ENCODE peak calls at places on chromosome 10, in four cellular contexts. One of them, this sample, is unnamed.

GRCh38 chr10:73768881-73769280 is 13.0 kb upstream of the CHCHD1 start:
- DNase-seq in Peyer's patch: peak; percentile 68
- DNase-seq in heart left ventricle: no peak
- DNase-seq in endothelial cell of umbilical vein: no peak
- DNase-seq in this sample: no peak

GRCh38 chr10:50260791-50261281 is 9.5 kb upstream of the ASAH2 start:
- DNase-seq in Peyer's patch: no peak
- DNase-seq in heart left ventricle: no peak
- DNase-seq in endothelial cell of umbilical vein: no peak
- DNase-seq in this sample: no peak

GRCh38 chr10:16845248-16845647 is 28.0 kb upstream of the RSU1 start:
- DNase-seq in Peyer's patch: no peak
- DNase-seq in heart left ventricle: no peak
- DNase-seq in endothelial cell of umbilical vein: peak; percentile 21
- DNase-seq in this sample: no peak

GRCh38 chr10:106410331-106410730 is 754.2 kb downstream of the SORCS1 start:
- DNase-seq in Peyer's patch: no peak
- DNase-seq in heart left ventricle: no peak
- DNase-seq in endothelial cell of umbilical vein: no peak
- DNase-seq in this sample: no peak

GRCh38 chr10:21452203-21452602 is 73.3 kb downstream of the SKIDA1 start:
- DNase-seq in Peyer's patch: no peak
- DNase-seq in heart left ventricle: no peak
- DNase-seq in endothelial cell of umbilical vein: no peak
- DNase-seq in this sample: no peak

GRCh38 chr10:115654961-115655360 is 561.8 kb downstream of the ATRNL1 start:
- DNase-seq in Peyer's patch: no peak
- DNase-seq in heart left ventricle: no peak
- DNase-seq in endothelial cell of umbilical vein: no peak
- DNase-seq in this sample: no peak

GRCh38 chr10:14905890-14906289 is 27.2 kb downstream of the SUV39H2 start:
- DNase-seq in Peyer's patch: no peak
- DNase-seq in heart left ventricle: no peak
- DNase-seq in endothelial cell of umbilical vein: no peak
- DNase-seq in this sample: no peak

GRCh38 chr10:78039743-78040142 is 6.1 kb downstream of the RPS24 start:
- DNase-seq in Peyer's patch: no peak
- DNase-seq in heart left ventricle: no peak
- DNase-seq in endothelial cell of umbilical vein: no peak
- DNase-seq in this sample: no peak

GRCh38 chr10:16690417-16690816 is 126.8 kb downstream of the RSU1 start:
- DNase-seq in Peyer's patch: no peak
- DNase-seq in heart left ventricle: no peak
- DNase-seq in endothelial cell of umbilical vein: no peak
- DNase-seq in this sample: no peak

GRCh38 chr10:101566333-101567164 is 21.5 kb downstream of the POLL start:
- DNase-seq in Peyer's patch: no peak
- DNase-seq in heart left ventricle: no peak
- DNase-seq in endothelial cell of umbilical vein: peak; percentile 14
- DNase-seq in this sample: no peak

GRCh38 chr10:79358811-79359210 is 11.5 kb downstream of the PPIF start:
- DNase-seq in Peyer's patch: no peak
- DNase-seq in heart left ventricle: no peak
- DNase-seq in endothelial cell of umbilical vein: no peak
- DNase-seq in this sample: no peak

GRCh38 chr10:122674781-122675180 is 24.9 kb downstream of the C10orf120 start:
- DNase-seq in Peyer's patch: no peak
- DNase-seq in heart left ventricle: peak; percentile 59
- DNase-seq in endothelial cell of umbilical vein: no peak
- DNase-seq in this sample: no peak

GRCh38 chr10:121411006-121411405 is 187.2 kb downstream of the FGFR2 start:
- DNase-seq in Peyer's patch: no peak
- DNase-seq in heart left ventricle: no peak
- DNase-seq in endothelial cell of umbilical vein: no peak
- DNase-seq in this sample: no peak

GRCh38 chr10:63765126-63765525 is 243.9 kb downstream of the REEP3 start:
- DNase-seq in Peyer's patch: no peak
- DNase-seq in heart left ventricle: no peak
- DNase-seq in endothelial cell of umbilical vein: no peak
- DNase-seq in this sample: no peak

GRCh38 chr10:78976825-78977760 is 91.7 kb upstream of the ZMIZ1 start:
- DNase-seq in Peyer's patch: no peak
- DNase-seq in heart left ventricle: no peak
- DNase-seq in endothelial cell of umbilical vein: no peak
- DNase-seq in this sample: no peak

DNA sequence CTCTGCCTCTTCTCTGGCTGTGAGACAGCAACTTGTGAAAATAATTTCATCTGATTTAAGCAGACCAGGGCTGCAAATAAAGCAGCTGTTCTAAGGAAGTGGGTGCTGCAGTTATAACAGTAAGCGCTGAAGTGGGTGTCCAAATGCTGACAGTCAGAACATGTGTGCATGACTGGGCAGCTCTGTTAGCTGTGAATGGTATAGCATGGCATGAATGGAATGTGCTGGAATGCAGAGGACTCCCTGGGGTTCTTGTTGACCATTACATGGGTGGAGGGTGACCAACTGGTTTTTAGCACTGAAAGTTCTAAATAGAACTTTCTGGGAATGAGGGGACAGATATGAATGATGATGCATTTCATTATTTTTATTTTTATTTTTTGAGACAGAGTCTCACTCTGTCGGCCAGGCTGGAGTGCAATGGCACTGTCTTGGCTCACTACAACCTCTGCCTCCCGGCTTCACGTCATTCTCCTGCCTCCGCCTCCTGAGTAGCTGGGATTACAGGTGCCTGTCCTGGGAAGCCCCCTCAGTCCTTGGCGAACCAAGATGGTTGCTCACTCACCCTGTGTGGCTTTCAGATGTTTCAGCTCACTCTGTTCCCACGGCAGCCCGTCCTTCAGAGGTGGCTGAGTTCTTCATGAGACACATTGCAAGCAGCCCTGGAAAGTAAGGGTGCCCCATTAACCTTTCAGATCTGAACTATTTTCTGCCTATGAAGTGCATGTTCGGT is 319.8 kb upstream of the PHYHIPL start:
- DNase-seq in Peyer's patch: no peak
- DNase-seq in heart left ventricle: peak; percentile 35
- DNase-seq in endothelial cell of umbilical vein: no peak
- DNase-seq in this sample: no peak
- H3K4me3 ChIP-seq in Peyer's patch: no peak overlapping the region
- H3K4me3 ChIP-seq in heart left ventricle: no peak overlapping the region
- H3K4me3 ChIP-seq in endothelial cell of umbilical vein: no peak overlapping the region
- H3K4me3 ChIP-seq in this sample: no peak overlapping the region

GRCh38 chr10:32103721-32104120 is 47.5 kb upstream of the KIF5B start:
- DNase-seq in Peyer's patch: no peak
- DNase-seq in heart left ventricle: no peak
- DNase-seq in endothelial cell of umbilical vein: no peak
- DNase-seq in this sample: no peak
- H3K27ac ChIP-seq in Peyer's patch: no peak overlapping the region
- H3K27ac ChIP-seq in heart left ventricle: no peak overlapping the region
- H3K27ac ChIP-seq in endothelial cell of umbilical vein: no peak overlapping the region
- H3K27ac ChIP-seq in this sample: no peak overlapping the region

DNA sequence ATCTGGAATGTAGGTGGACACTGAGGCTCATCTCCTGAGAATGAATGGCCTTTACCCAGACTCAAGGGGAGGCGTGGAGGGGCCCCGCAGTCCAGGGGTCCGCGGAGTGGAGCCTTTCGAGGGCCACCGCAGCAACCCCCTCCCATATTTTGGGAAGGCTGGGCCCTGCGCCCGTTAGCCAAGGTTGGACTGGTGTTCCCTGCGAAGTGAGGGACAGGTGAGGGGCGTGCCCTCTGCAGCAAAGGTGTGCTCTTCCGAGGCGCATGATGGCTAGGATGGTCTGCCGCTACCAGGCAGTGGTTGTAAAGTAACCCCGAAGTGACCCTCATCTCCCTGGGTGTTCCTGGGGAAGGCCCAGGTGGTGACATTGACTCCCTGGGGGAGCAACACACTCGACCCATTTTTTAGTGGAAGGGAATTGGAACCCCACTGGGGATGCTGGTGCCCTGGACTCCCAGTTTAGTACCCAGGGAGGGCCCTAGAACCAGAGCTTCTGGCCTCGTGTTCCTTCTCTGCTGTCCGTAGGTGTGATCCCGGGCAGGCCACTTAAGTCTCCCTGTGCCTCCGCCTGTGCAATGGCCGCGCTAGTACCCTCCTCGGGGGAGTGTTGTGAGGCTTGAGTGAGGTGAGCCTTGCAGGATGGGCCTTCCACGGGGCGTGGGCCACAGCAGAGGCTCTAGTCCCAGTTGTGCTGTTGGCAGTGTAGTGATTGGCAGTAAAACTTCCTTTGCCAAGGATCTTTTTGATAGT is 779 bp downstream of the FAM241B start:
- DNase-seq in Peyer's patch: peak; percentile 9
- DNase-seq in heart left ventricle: no peak
- DNase-seq in endothelial cell of umbilical vein: no peak
- DNase-seq in this sample: no peak
- H3K4me3 ChIP-seq in Peyer's patch: peak overlapping the region; percentile 82
- H3K4me3 ChIP-seq in heart left ventricle: peak overlapping the region; percentile 73
- H3K4me3 ChIP-seq in endothelial cell of umbilical vein: no peak overlapping the region
- H3K4me3 ChIP-seq in this sample: peak overlapping the region; percentile 67

GRCh38 chr10:80484243-80484642 is 30.1 kb downstream of the TSPAN14 start:
- DNase-seq in Peyer's patch: no peak
- DNase-seq in heart left ventricle: no peak
- DNase-seq in endothelial cell of umbilical vein: no peak
- DNase-seq in this sample: no peak
- H3K27ac ChIP-seq in Peyer's patch: no peak overlapping the region
- H3K27ac ChIP-seq in heart left ventricle: no peak overlapping the region
- H3K27ac ChIP-seq in endothelial cell of umbilical vein: no peak overlapping the region
- H3K27ac ChIP-seq in this sample: peak overlapping the region; percentile 25

GRCh38 chr10:127889605-127890195 is 3.0 kb downstream of the CLRN3 start:
- DNase-seq in Peyer's patch: peak; percentile 9
- DNase-seq in heart left ventricle: no peak
- DNase-seq in endothelial cell of umbilical vein: no peak
- DNase-seq in this sample: no peak
- H3K4me3 ChIP-seq in Peyer's patch: peak overlapping the region; percentile 48
- H3K4me3 ChIP-seq in heart left ventricle: no peak overlapping the region
- H3K4me3 ChIP-seq in endothelial cell of umbilical vein: no peak overlapping the region
- H3K4me3 ChIP-seq in this sample: no peak overlapping the region

GRCh38 chr10:57627642-57628178 is 640.0 kb downstream of the IPMK start:
- DNase-seq in Peyer's patch: no peak
- DNase-seq in heart left ventricle: no peak
- DNase-seq in endothelial cell of umbilical vein: no peak
- DNase-seq in this sample: no peak

GRCh38 chr10:57624066-57624465 is 643.6 kb downstream of the IPMK start:
- DNase-seq in Peyer's patch: no peak
- DNase-seq in heart left ventricle: no peak
- DNase-seq in endothelial cell of umbilical vein: no peak
- DNase-seq in this sample: no peak

GRCh38 chr10:57624856-57625592 is 642.7 kb downstream of the IPMK start:
- DNase-seq in Peyer's patch: no peak
- DNase-seq in heart left ventricle: no peak
- DNase-seq in endothelial cell of umbilical vein: no peak
- DNase-seq in this sample: no peak

DNA sequence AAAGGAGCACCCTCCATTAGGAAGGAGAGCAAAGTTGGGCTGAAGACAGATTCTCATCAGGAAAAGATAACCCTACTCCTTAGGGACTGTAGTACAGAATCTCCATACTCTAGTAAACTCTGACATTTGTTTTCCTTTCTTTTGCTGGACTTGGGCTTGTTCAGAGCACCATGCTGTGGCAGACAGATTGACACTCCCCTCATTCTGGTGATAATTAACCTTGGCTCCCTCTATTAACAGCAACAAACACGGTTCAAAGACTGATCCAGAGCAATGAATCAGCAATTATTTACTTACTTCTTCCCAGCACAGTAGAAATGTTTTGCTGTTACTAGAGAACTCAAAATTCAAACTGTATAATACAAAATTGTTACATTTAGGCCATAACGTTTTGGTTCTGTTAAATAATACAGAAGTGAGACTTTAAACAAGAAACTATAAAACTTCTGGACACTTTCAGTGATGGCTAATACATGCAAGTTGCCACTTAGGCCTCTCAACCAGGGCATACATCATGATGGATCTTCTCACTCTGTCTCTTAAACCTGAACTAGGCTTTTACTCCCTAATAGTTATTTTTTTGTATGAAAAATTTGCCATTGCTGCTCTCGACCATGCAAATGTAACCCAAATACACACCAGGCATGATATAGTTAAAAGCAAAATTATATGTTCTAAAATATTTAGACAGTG is 639.0 kb downstream of the IPMK start:
- DNase-seq in Peyer's patch: no peak
- DNase-seq in heart left ventricle: no peak
- DNase-seq in endothelial cell of umbilical vein: no peak
- DNase-seq in this sample: peak; percentile 8
- H3K27ac ChIP-seq in Peyer's patch: no peak overlapping the region
- H3K27ac ChIP-seq in heart left ventricle: no peak overlapping the region
- H3K27ac ChIP-seq in endothelial cell of umbilical vein: no peak overlapping the region
- H3K27ac ChIP-seq in this sample: peak overlapping the region; percentile 54

GRCh38 chr10:92419740-92420553 is 129.0 kb downstream of the MARCHF5 start:
- DNase-seq in Peyer's patch: no peak
- DNase-seq in heart left ventricle: peak; percentile 69
- DNase-seq in endothelial cell of umbilical vein: peak; percentile 38
- DNase-seq in this sample: peak; percentile 70
- H3K4me3 ChIP-seq in Peyer's patch: peak overlapping the region; percentile 40
- H3K4me3 ChIP-seq in heart left ventricle: peak overlapping the region; percentile 51
- H3K4me3 ChIP-seq in endothelial cell of umbilical vein: peak overlapping the region; percentile 34
- H3K4me3 ChIP-seq in this sample: peak overlapping the region; percentile 24

This sample was measured in right lobe of liver.